ENCODE peak calls at places on chromosomes 5 and 9, in five cellular contexts. H is mammary epithelial cell; C is GM13977; R is activated CD8-positive, alpha-beta T cell treated with anti-CD3 and anti-CD28 coated beads for 36 hours; T is lower leg skin. X is an unnamed sample.

GRCh38 chr5:2905741-2906140 is 154.3 kb upstream of the IRX2 start:
- DNase-seq in H (no peak), C (no peak), R (no peak), T (no peak), X (no peak)

GRCh38 chr9:113463418-113464285 is at the start of gene RGS3:
- DNase-seq in H (peak), C (no peak), R (no peak), T (no peak), X (no peak)

GRCh38 chr9:34961574-34962480 is 3.7 kb downstream of the PHF24 start:
- DNase-seq in H (peak), C (no peak), R (peak), T (no peak), X (peak)

GRCh38 chr5:179334017-179334765 is 11.1 kb downstream of the ADAMTS2 start:
- DNase-seq in H (no peak), C (no peak), R (no peak), T (no peak), X (no peak)

GRCh38 chr9:133761641-133762248 is 23.6 kb upstream of the SARDH start:
- DNase-seq in H (no peak), C (no peak), R (no peak), T (no peak), X (no peak)

GRCh38 chr5:14900661-14901461 is 29.3 kb upstream of the ANKH start:
- DNase-seq in H (no peak), C (no peak), R (no peak), T (peak), X (peak)

GRCh38 chr5:97636766-97637165 is 453.7 kb upstream of the RIOK2 start:
- DNase-seq in H (no peak), C (no peak), R (no peak), T (no peak), X (no peak)

GRCh38 chr5:169301386-169301930 is 519 bp upstream of the SLIT3 start:
- DNase-seq in H (no peak), C (no peak), R (no peak), T (no peak), X (no peak)

GRCh38 chr5:73945505-73945904 is 319.5 kb downstream of the ARHGEF28 start:
- DNase-seq in H (no peak), C (no peak), R (peak), T (no peak), X (no peak)

GRCh38 chr9:134253596-134254205 is 72.6 kb upstream of the RXRA start:
- DNase-seq in H (no peak), C (no peak), R (no peak), T (no peak), X (peak)

GRCh38 chr9:134156564-134157377 is 7.6 kb downstream of the RNU6ATAC start:
- DNase-seq in H (no peak), C (no peak), R (no peak), T (no peak), X (no peak)

GRCh38 chr9:33162721-33163311 is 4.3 kb downstream of the B4GALT1 start:
- DNase-seq in H (peak), C (no peak), R (no peak), T (peak), X (peak)

GRCh38 chr5:65203746-65204145 is 278.0 kb downstream of the ADAMTS6 start:
- DNase-seq in H (peak), C (no peak), R (no peak), T (no peak), X (peak)

GRCh38 chr9:127781821-127782220 is 3.4 kb upstream of the SH2D3C start:
- DNase-seq in H (peak), C (no peak), R (no peak), T (no peak), X (no peak)

GRCh38 chr5:111299067-111299481 is 74.9 kb downstream of the CAMK4 start:
- DNase-seq in H (peak), C (no peak), R (no peak), T (no peak), X (no peak)

GRCh38 chr9:31137151-31137849 is 1247.1 kb upstream of the ACO1 start:
- DNase-seq in H (peak), C (no peak), R (no peak), T (no peak), X (peak)

GRCh38 chr5:98105651-98106050 is 667.8 kb upstream of the RGMB start:
- DNase-seq in H (no peak), C (no peak), R (no peak), T (no peak), X (no peak)

GRCh38 chr9:117916291-117916690 is 212.1 kb downstream of the TLR4 start:
- DNase-seq in H (no peak), C (no peak), R (no peak), T (no peak), X (no peak)

GRCh38 chr9:124770359-124771020 is 621 bp downstream of the NR6A1 start:
- DNase-seq in H (no peak), C (peak), R (peak), T (no peak), X (no peak)

DNA sequence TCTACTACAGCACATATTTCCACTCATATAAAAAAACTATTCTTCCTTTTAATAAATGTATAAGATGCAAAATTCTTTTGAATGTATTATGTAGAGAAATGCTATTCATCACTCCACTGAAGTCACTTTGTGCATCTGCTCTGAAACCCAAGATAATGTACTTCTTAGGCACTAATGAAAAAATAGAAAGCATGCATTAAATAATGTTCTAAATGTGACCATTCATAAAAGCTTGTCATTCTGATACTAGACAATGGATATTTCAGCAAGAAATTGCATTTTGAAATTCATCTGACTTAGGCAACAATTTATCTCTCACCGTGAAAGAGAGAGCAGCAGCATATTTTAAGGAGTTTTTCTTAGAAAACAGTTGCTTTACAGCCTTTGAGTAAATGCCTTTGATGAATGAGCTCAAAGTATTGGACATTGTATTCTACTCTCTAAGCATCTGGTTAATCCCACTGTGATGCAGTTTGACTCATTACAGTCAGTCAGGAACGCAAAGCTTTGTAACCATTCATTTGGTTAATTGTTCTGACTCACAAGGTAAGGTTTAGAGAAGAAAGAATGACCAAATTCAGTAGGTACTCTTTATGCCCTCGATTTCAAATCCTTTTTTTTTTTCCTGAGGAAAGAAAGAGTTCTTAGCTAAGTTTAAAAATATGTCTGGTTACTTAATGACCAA is 2233.8 kb upstream of the C9orf72 start:
- DNase-seq in H (peak), C (no peak), R (no peak), T (no peak), X (peak)
- TF ChIP-seq CTCF in H (no peak), C (no peak), R (no peak), T (no peak), X (no peak)

GRCh38 chr9:98521141-98521540 is 187.6 kb downstream of the GABBR2 start:
- DNase-seq in H (peak), C (no peak), R (no peak), T (no peak), X (peak)

GRCh38 chr9:98520221-98520920 is 188.4 kb downstream of the GABBR2 start:
- DNase-seq in H (no peak), C (no peak), R (no peak), T (no peak), X (no peak)

GRCh38 chr9:98519641-98520040 is 189.1 kb downstream of the GABBR2 start:
- DNase-seq in H (no peak), C (no peak), R (no peak), T (no peak), X (no peak)

GRCh38 chr9:98522487-98522886 is 186.2 kb downstream of the GABBR2 start:
- DNase-seq in H (no peak), C (no peak), R (no peak), T (no peak), X (no peak)

GRCh38 chr9:98523231-98523901 is 185.4 kb downstream of the GABBR2 start:
- DNase-seq in H (peak), C (no peak), R (no peak), T (no peak), X (peak)
- TF ChIP-seq CTCF in H (peak), C (peak), R (no peak), T (no peak), X (peak)

GRCh38 chr5:34686762-34687268 is 30.7 kb downstream of the RAI14 start:
- DNase-seq in H (peak), C (no peak), R (no peak), T (peak), X (peak)
- TF ChIP-seq CTCF in H (no peak), C (no peak), R (no peak), T (no peak), X (peak)

DNA sequence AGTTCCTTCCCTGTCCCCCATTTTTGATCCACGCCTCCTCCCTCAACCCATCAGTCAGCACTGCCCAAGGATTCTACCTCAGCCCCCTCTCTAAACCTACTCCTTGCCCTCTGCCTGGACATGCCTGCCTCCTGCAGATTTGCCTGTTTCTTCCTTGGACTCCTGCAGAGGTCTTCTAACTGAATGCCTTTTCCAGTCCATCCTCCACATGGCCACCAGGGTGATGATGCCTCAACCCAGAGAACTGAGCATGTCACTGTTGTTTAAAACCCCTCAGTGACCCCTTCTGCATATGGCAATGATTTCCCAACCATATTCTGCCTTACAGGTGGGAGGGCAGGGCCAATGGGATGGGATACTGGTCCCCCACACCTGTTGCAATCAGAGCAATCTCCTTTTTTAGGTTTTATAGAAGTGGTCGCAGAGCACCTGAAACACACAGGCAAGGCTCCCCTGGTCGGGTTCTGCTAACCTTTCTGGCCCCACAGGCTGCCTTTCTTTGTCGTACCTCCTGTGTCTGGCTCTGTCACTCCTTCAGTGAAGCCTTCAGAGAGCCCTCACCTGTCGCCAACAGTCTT is 9.3 kb downstream of the PHYKPL start:
- DNase-seq in H (no peak), C (no peak), R (no peak), T (no peak), X (no peak)
- TF ChIP-seq CTCF in H (no peak), C (no peak), R (no peak), T (no peak), X (peak)